ENCODE peak calls at places on chromosomes 16 and 17, in eight cellular contexts. L is activated T-cell treated with anti-CD3 and anti-CD28 coated beads for 1 hour, N is iPS-NIHi11, A is upper lobe of left lung, Z is spleen, M is astrocyte of the cerebellum, K is left cardiac atrium, S is NCI-H526. D is an unnamed sample.

GRCh38 chr16:53085539-53086450 is 31.0 kb downstream of the CHD9 start:
- DNase-seq in L (no peak), N (no peak), A (no peak), Z (no peak), M (no peak), K (peak; percentile 33), S (no peak), D (no peak)

GRCh38 chr17:79627766-79628690 is 17.2 kb upstream of the RBFOX3 start:
- DNase-seq in L (no peak), N (peak; percentile 5), A (no peak), Z (peak; percentile 48), M (no peak), K (peak; percentile 3), S (no peak), D (no peak)

GRCh38 chr17:70137451-70138230 is 31.7 kb upstream of the KCNJ2 start:
- DNase-seq in L (no peak), N (no peak), A (no peak), Z (no peak), M (peak; percentile 88), K (peak; percentile 31), S (no peak), D (no peak)

GRCh38 chr16:4517812-4518211 is 20.8 kb downstream of the CDIP1 start:
- DNase-seq in L (no peak), N (peak; percentile 74), A (no peak), Z (peak; percentile 65), M (no peak), K (no peak), S (peak; percentile 46), D (no peak)

GRCh38 chr17:42050360-42051012 is at the start of gene C17orf113:
- DNase-seq in L (peak; percentile 46), N (peak; percentile 90), A (peak; percentile 90), Z (peak; percentile 90), M (no peak), K (peak; percentile 64), S (peak; percentile 85), D (peak; percentile 25)

GRCh38 chr17:55432358-55433028 is 10.9 kb upstream of the MMD start:
- DNase-seq in L (no peak), N (no peak), A (no peak), Z (no peak), M (no peak), K (no peak), S (no peak), D (no peak)

GRCh38 chr17:29732209-29732608 is 109.5 kb upstream of the CORO6 start:
- DNase-seq in L (no peak), N (no peak), A (no peak), Z (no peak), M (no peak), K (no peak), S (no peak), D (no peak)

GRCh38 chr16:87963400-87963799 is 12.2 kb downstream of the BANP start:
- DNase-seq in L (peak; percentile 40), N (no peak), A (no peak), Z (no peak), M (peak; percentile 69), K (no peak), S (no peak), D (peak; percentile 47)

GRCh38 chr17:37527249-37527851 is 37.7 kb downstream of the DUSP14 start:
- DNase-seq in L (no peak), N (peak; percentile 67), A (no peak), Z (no peak), M (peak; percentile 49), K (no peak), S (peak; percentile 88), D (no peak)

GRCh38 chr17:37117743-37118142 is 169.0 kb downstream of the AATF start:
- DNase-seq in L (no peak), N (no peak), A (no peak), Z (no peak), M (no peak), K (no peak), S (peak; percentile 26), D (no peak)

GRCh38 chr17:72677714-72678390 is 414.6 kb downstream of the SLC39A11 start:
- DNase-seq in L (no peak), N (no peak), A (no peak), Z (no peak), M (no peak), K (no peak), S (no peak), D (no peak)

GRCh38 chr17:82204831-82205719 is 7.6 kb downstream of the CCDC57 start:
- DNase-seq in L (no peak), N (no peak), A (no peak), Z (peak; percentile 79), M (no peak), K (no peak), S (no peak), D (no peak)

GRCh38 chr17:80888276-80889160 is 103.1 kb upstream of the CHMP6 start:
- DNase-seq in L (no peak), N (peak; percentile 16), A (no peak), Z (peak; percentile 58), M (no peak), K (no peak), S (no peak), D (no peak)

GRCh38 chr16:30352488-30353401 is 2.4 kb downstream of the CD2BP2 start:
- DNase-seq in L (no peak), N (no peak), A (no peak), Z (peak; percentile 40), M (no peak), K (no peak), S (no peak), D (no peak)

GRCh38 chr17:33862772-33863602 is 392.1 kb upstream of the CCL2 start:
- DNase-seq in L (no peak), N (no peak), A (no peak), Z (no peak), M (no peak), K (no peak), S (no peak), D (no peak)

GRCh38 chr16:4179020-4179419 is 62.8 kb upstream of the ADCY9 start:
- DNase-seq in L (no peak), N (no peak), A (no peak), Z (no peak), M (no peak), K (peak; percentile 62), S (no peak), D (no peak)

GRCh38 chr17:20059728-20060188 is 50.6 kb downstream of the SPECC1 start:
- DNase-seq in L (no peak), N (no peak), A (no peak), Z (no peak), M (no peak), K (no peak), S (no peak), D (no peak)

GRCh38 chr16:52446076-52446475 is 100.9 kb downstream of the TOX3 start:
- DNase-seq in L (no peak), N (no peak), A (no peak), Z (no peak), M (no peak), K (no peak), S (no peak), D (no peak)

GRCh38 chr17:48594412-48595106 is 980 bp upstream of the HOXB5 start:
- DNase-seq in L (no peak), N (no peak), A (peak; percentile 65), Z (no peak), M (no peak), K (no peak), S (no peak), D (no peak)

GRCh38 chr17:2101448-2102257 is 46.8 kb downstream of the HIC1 start:
- DNase-seq in L (peak; percentile 31), N (no peak), A (no peak), Z (no peak), M (no peak), K (peak; percentile 55), S (no peak), D (no peak)

GRCh38 chr16:63702981-63703590 is 1418.8 kb downstream of the CDH11 start:
- DNase-seq in L (no peak), N (peak; percentile 30), A (no peak), Z (no peak), M (no peak), K (no peak), S (peak; percentile 30), D (no peak)

D was measured in effector memory CD8-positive, alpha-beta T cell.